ENCODE peak calls at places on chromosomes 12 and 14, in seven cellular contexts. E is stimulated activated CD4-positive, alpha-beta T cell treated with anti-CD3 and anti-CD28 coated beads, Interleukin-1b, Interleukin-23, amount 100 ng/mL, for 24 hours; O is fibroblast of lung; I is posterior cingulate gyrus; C is HT1080; S is substantia nigra; X is iris pigment epithelial cell. J is an unnamed sample.

GRCh38 chr14:31934767-31935266 is 142.3 kb upstream of the ARHGAP5 start:
- DNase-seq in C (peak), E (no peak), S (no peak), O (peak), X (peak), I (no peak), J (peak)

GRCh38 chr12:100142851-100143559 is at the start of gene BLTP3B:
- DNase-seq in X (peak), O (peak), E (peak), S (peak), C (peak), I (peak), J (peak)

GRCh38 chr12:12387521-12387920 is 30.6 kb downstream of the BORCS5 start:
- DNase-seq in O (peak), C (peak), E (no peak), X (peak), S (no peak), I (no peak), J (no peak)

GRCh38 chr14:61569783-61570182 is 125.5 kb upstream of the HIF1A start:
- DNase-seq in S (no peak), X (peak), O (peak), I (peak), E (no peak), C (peak), J (peak)

GRCh38 chr12:111596985-111597730 is 2.0 kb downstream of the ATXN2 start:
- DNase-seq in S (peak), O (peak), X (peak), I (peak), E (no peak), C (peak), J (peak)

GRCh38 chr14:73833530-73834257 is 17.9 kb upstream of the PTGR2 start:
- DNase-seq in X (peak), O (peak), I (no peak), E (no peak), S (peak), C (peak), J (peak)

GRCh38 chr14:89616425-89617141 is 199.6 kb upstream of the FOXN3 start:
- DNase-seq in E (no peak), I (no peak), O (peak), C (no peak), X (peak), S (no peak), J (no peak)

GRCh38 chr14:38078393-38078792 is 129.3 kb upstream of the SSTR1 start:
- DNase-seq in C (no peak), E (no peak), O (no peak), I (no peak), X (no peak), S (no peak), J (peak)

J was measured in H4.